ENCODE peak calls at places on chromosomes 5 and 9, in five cellular contexts. D is suprapubic skin, Q is left cardiac atrium, C is globus pallidus, S is NT2/D1. X is an unnamed sample.

GRCh38 chr5:59840200-59840601 is 53.3 kb downstream of the PDE4D start:
- DNase-seq in D (no peak), Q (no peak), C (no peak), S (no peak), X (no peak)

GRCh38 chr5:77588175-77588574 is 50.3 kb downstream of the OTP start:
- DNase-seq in D (no peak), Q (no peak), C (no peak), S (no peak), X (no peak)

GRCh38 chr9:38644601-38645000 is 24.2 kb upstream of the ANKRD18A start:
- DNase-seq in D (no peak), Q (no peak), C (no peak), S (no peak), X (no peak)

GRCh38 chr9:70419546-70420266 is 5.2 kb upstream of the KLF9 start:
- DNase-seq in D (peak; percentile 98), Q (peak; percentile 97), C (peak; percentile 89), S (peak; percentile 42), X (peak; percentile 98)

GRCh38 chr9:33445941-33446506 is 1.4 kb downstream of the AQP3 start:
- DNase-seq in D (no peak), Q (no peak), C (no peak), S (no peak), X (no peak)

GRCh38 chr9:91740713-91741112 is 209.3 kb downstream of the ROR2 start:
- DNase-seq in D (no peak), Q (peak; percentile 59), C (no peak), S (no peak), X (no peak)

GRCh38 chr9:79985276-79985675 is 413.5 kb downstream of the TLE4 start:
- DNase-seq in D (no peak), Q (no peak), C (no peak), S (no peak), X (no peak)

GRCh38 chr9:84293001-84293798 is 47.4 kb downstream of the SLC28A3 start:
- DNase-seq in D (no peak), Q (no peak), C (no peak), S (no peak), X (no peak)

GRCh38 chr5:152218694-152219093 is 186.4 kb downstream of the NMUR2 start:
- DNase-seq in D (no peak), Q (no peak), C (no peak), S (no peak), X (no peak)

GRCh38 chr9:136597965-136598364 is 52.1 kb upstream of the NOTCH1 start:
- DNase-seq in D (no peak), Q (no peak), C (no peak), S (no peak), X (peak; percentile 45)

GRCh38 chr9:26789959-26790358 is 102.6 kb downstream of the CAAP1 start:
- DNase-seq in D (no peak), Q (no peak), C (no peak), S (no peak), X (no peak)

GRCh38 chr5:17402291-17403121 is 95.5 kb upstream of the TAF11L2 start:
- DNase-seq in D (no peak), Q (no peak), C (no peak), S (no peak), X (no peak)

GRCh38 chr5:148805323-148806290 is 20.8 kb upstream of the ADRB2 start:
- DNase-seq in D (no peak), Q (peak; percentile 35), C (peak; percentile 43), S (no peak), X (peak; percentile 75)